ENCODE peak calls at places on chromosomes 12 and 14, in four cellular contexts. X is GM12878, A is K562, I is SK-N-SH. K is an unnamed sample.
A peak's percentile ranks its signal among the peaks of the same experiment; 100 is the strongest.

GRCh38 chr14:99265571-99265970 is 6.4 kb downstream of the BCL11B start:
- DNase-seq in X (no peak), A (no peak), I (no peak), K (no peak)

GRCh38 chr12:3550839-3551238 is 59.8 kb downstream of the PRMT8 start:
- DNase-seq in X (no peak), A (no peak), I (no peak), K (no peak)

GRCh38 chr12:2336409-2336829 is 283.6 kb downstream of the CACNA1C start:
- DNase-seq in X (peak; percentile 85), A (peak; percentile 30), I (no peak), K (no peak)

GRCh38 chr12:96219700-96220206 is 25.6 kb downstream of the ELK3 start:
- DNase-seq in X (no peak), A (no peak), I (peak; percentile 37), K (no peak)

GRCh38 chr14:20608383-20609095 is 17.4 kb upstream of the RNASE12 start:
- DNase-seq in X (no peak), A (peak; percentile 39), I (no peak), K (no peak)

GRCh38 chr12:49662998-49663843 is 39.9 kb downstream of the PRPF40B start:
- DNase-seq in X (peak; percentile 75), A (peak; percentile 89), I (peak; percentile 50), K (peak; percentile 21)

GRCh38 chr14:101854366-101854765 is 92.9 kb downstream of the PPP2R5C start:
- DNase-seq in X (no peak), A (no peak), I (no peak), K (no peak)

GRCh38 chr14:39474416-39474911 is 42.2 kb upstream of the FBXO33 start:
- DNase-seq in X (no peak), A (no peak), I (no peak), K (no peak)

GRCh38 chr12:39581592-39581991 is 38.0 kb downstream of the ABCD2 start:
- DNase-seq in X (no peak), A (no peak), I (no peak), K (no peak)

GRCh38 chr12:109710747-109711595 is 2.7 kb upstream of the FAM222A start:
- DNase-seq in X (no peak), A (no peak), I (no peak), K (no peak)

GRCh38 chr12:27436768-27437167 is 9.8 kb upstream of the SMCO2 start:
- DNase-seq in X (no peak), A (no peak), I (no peak), K (no peak)

GRCh38 chr12:6370994-6371754 is 4.2 kb downstream of the SCNN1A start:
- DNase-seq in X (peak; percentile 34), A (peak; percentile 73), I (no peak), K (peak; percentile 77)

GRCh38 chr14:24941719-24942118 is 108.2 kb downstream of the STXBP6 start:
- DNase-seq in X (no peak), A (no peak), I (no peak), K (no peak)
- TF ChIP-seq NRF1 in X (no peak), A (no peak), I (no peak), K (no peak)

GRCh38 chr12:93847517-93848452 is 170.6 kb downstream of the CRADD start:
- DNase-seq in X (peak; percentile 82), A (no peak), I (no peak), K (no peak)

GRCh38 chr12:93850476-93850875 is 173.3 kb downstream of the CRADD start:
- DNase-seq in X (no peak), A (no peak), I (no peak), K (no peak)

GRCh38 chr12:93846936-93847516 is 169.9 kb downstream of the CRADD start:
- DNase-seq in X (no peak), A (no peak), I (no peak), K (no peak)

GRCh38 chr12:93849946-93850345 is 172.8 kb downstream of the CRADD start:
- DNase-seq in X (no peak), A (no peak), I (no peak), K (no peak)

DNA sequence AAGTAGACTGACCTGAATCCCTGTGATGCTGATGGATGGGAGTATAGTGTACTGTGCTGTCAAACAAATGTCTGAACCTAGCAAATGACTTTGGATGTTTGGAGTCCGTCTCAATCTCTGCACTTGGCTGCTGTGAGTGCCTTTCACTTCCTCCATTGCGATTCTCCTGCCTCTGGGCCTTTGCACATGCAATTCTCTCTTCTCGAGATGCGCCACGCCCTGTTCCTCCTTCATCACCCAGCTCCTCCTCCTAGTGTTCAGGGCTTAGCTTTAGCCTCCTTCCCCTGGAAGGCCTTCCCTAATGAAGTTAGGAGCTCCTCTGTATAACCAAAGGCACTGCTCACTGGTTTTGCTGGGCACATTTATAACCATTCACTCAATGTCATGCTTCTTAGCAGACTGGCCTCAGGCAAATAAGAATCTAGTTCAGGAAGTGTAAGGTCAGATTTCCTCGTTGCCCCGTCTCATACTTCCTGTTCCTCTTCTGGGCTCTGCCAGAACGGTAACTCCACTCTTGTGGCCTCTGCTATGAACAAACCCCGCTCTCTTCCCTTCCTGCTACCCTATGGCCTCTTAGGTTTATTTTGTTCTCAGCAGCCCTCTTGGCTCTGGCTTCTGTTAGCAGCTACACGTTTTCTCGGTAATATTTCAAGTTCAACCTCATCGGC is 171.4 kb downstream of the CRADD start:
- DNase-seq in X (no peak), A (no peak), I (no peak), K (no peak)
- TF ChIP-seq NRF1 in X (no peak), A (no peak), I (no peak), K (no peak)

GRCh38 chr14:105365681-105366080 is 32.7 kb upstream of the TEX22 start:
- DNase-seq in X (no peak), A (no peak), I (no peak), K (no peak)
- TF ChIP-seq NRF1 in X (no peak), A (no peak), I (no peak), K (no peak)

GRCh38 chr14:55102141-55102547 is 26.9 kb upstream of the LGALS3 start:
- DNase-seq in X (peak; percentile 99), A (peak; percentile 46), I (peak; percentile 69), K (no peak)
- TF ChIP-seq NRF1 in X (no peak), A (no peak), I (no peak), K (no peak)

GRCh38 chr14:94164685-94165431 is 9.3 kb upstream of the PPP4R4 start:
- DNase-seq in X (no peak), A (no peak), I (no peak), K (no peak)

GRCh38 chr14:94163806-94164205 is 10.3 kb upstream of the PPP4R4 start:
- DNase-seq in X (no peak), A (no peak), I (no peak), K (no peak)

GRCh38 chr14:94161979-94162378 is 12.1 kb upstream of the PPP4R4 start:
- DNase-seq in X (no peak), A (no peak), I (no peak), K (no peak)

GRCh38 chr14:94162466-94162865 is 11.7 kb upstream of the PPP4R4 start:
- DNase-seq in X (no peak), A (no peak), I (no peak), K (no peak)

DNA sequence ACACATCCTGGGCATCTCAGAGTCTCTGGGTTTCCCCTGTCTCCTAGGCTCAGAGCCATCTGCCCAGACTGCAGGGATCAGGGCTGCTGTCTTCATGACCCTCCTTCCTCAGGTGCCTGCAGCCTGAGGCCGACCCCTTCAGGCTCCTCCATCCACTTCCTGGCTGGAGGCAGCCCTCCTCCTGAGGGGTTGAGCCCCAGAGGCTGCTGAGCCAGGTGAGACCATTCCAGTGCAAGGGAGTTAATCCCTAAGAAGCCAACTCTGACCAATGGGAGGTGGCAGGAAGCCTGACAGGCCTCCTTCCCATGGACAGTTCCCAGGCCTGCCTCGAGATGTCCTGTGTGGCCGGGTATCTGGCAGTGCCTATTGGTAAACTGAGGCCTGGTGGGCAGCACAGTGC is 8.4 kb upstream of the PPP4R4 start:
- DNase-seq in X (no peak), A (no peak), I (no peak), K (no peak)
- TF ChIP-seq NRF1 in X (no peak), A (no peak), I (no peak), K (no peak)